ENCODE peak calls at places on chromosomes 3 and 15, in six cellular contexts. F is tibial artery, B is upper lobe of right lung, W is mucosa of descending colon, Z is IMR-90, N is right atrium auricular region. U is an unnamed sample.

GRCh38 chr3:16377847-16378302 is 112.9 kb downstream of the OXNAD1 start:
- DNase-seq in F (no peak), B (no peak), W (no peak), Z (no peak), N (no peak), U (no peak)

GRCh38 chr3:179069762-179070390 is 1.7 kb downstream of the ZMAT3 start:
- DNase-seq in F (no peak), B (no peak), W (no peak), Z (peak; percentile 58), N (no peak), U (no peak)

GRCh38 chr3:57109437-57110199 is 49.2 kb downstream of the SPATA12 start:
- DNase-seq in F (no peak), B (no peak), W (no peak), Z (no peak), N (no peak), U (no peak)

GRCh38 chr15:88701561-88702095 is 62.8 kb downstream of the ISG20 start:
- DNase-seq in F (peak; percentile 23), B (no peak), W (no peak), Z (no peak), N (no peak), U (no peak)

GRCh38 chr3:127915115-127915936 is at the start of gene KBTBD12:
- DNase-seq in F (peak; percentile 88), B (peak; percentile 82), W (peak; percentile 60), Z (no peak), N (no peak), U (no peak)

GRCh38 chr3:67381667-67382272 is 272.6 kb downstream of the SUCLG2 start:
- DNase-seq in F (no peak), B (no peak), W (no peak), Z (peak; percentile 27), N (no peak), U (no peak)

GRCh38 chr3:150247456-150247855 is 160.6 kb upstream of the TSC22D2 start:
- DNase-seq in F (no peak), B (no peak), W (no peak), Z (no peak), N (no peak), U (no peak)

GRCh38 chr15:63491116-63491817 is 13.1 kb upstream of the USP3 start:
- DNase-seq in F (no peak), B (no peak), W (no peak), Z (no peak), N (no peak), U (no peak)

GRCh38 chr3:178849220-178849910 is 222.2 kb downstream of the ZMAT3 start:
- DNase-seq in F (no peak), B (no peak), W (no peak), Z (no peak), N (no peak), U (no peak)

GRCh38 chr15:86595741-86596140 is 516.1 kb downstream of the AGBL1 start:
- DNase-seq in F (no peak), B (no peak), W (no peak), Z (no peak), N (no peak), U (no peak)

GRCh38 chr3:47283596-47284364 is 1.0 kb downstream of the KLHL18 start:
- DNase-seq in F (no peak), B (no peak), W (peak; percentile 36), Z (no peak), N (no peak), U (no peak)

GRCh38 chr3:16254933-16255725 is 9.6 kb downstream of the DPH3 start:
- DNase-seq in F (no peak), B (no peak), W (no peak), Z (no peak), N (no peak), U (no peak)

GRCh38 chr15:65028921-65029735 is at the start of gene MTFMT:
- DNase-seq in F (peak; percentile 94), B (peak; percentile 97), W (peak; percentile 97), Z (peak; percentile 68), N (peak; percentile 89), U (no peak)

GRCh38 chr15:71294636-71295241 is 179.5 kb downstream of the THSD4 start:
- DNase-seq in F (no peak), B (no peak), W (peak; percentile 82), Z (peak; percentile 91), N (no peak), U (peak; percentile 83)

GRCh38 chr3:46729038-46729437 is 11.4 kb upstream of the PRSS50 start:
- DNase-seq in F (no peak), B (no peak), W (no peak), Z (no peak), N (no peak), U (no peak)

GRCh38 chr3:146550743-146551510 is 6.5 kb upstream of the PLSCR1 start:
- DNase-seq in F (no peak), B (no peak), W (no peak), Z (peak; percentile 96), N (no peak), U (peak; percentile 63)

DNA sequence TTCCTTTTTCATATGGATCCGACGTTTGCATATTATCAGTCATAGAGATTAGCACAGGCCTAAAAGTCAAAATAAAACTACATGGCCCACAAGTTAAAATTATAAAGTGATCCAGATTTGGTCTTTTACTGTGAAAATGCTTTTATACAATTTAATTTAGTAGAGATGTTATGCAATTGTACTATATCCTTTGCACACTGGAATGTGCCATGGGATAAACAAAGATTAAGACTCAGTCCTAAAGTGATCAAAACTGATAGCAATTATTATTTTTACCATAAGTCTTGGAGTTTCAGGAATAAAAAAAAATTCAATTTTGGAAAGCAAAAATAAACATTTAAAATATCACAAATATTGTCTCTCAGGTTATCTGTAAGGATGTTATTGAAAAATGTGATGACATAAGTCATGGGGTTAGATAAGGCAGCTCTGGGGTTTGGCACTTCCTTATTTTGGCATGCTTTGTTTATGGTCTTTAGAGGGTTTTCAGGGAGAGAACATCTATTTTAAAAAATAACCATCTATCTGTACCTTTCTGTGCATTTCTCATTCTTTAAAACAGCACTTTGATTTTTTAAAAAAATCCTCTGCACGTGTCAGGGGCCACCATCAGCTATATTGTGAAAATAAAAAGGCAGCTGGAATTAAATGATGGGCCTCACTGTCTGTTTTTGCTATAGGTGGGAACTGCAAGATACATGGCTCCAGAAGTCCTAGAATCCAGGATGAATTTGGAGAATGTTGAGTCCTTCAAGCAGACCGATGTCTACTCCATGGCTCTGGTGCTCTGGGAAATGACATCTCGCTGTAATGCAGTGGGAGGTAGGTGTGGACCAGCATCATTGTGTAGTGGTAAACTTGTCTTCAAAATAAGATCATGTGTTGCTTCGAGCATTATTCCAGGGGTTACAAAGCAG is 67.3 kb downstream of the TGFBR2 start:
- DNase-seq in F (no peak), B (no peak), W (no peak), Z (no peak), N (no peak), U (no peak)
- TF ChIP-seq CTCF in F (no peak), B (no peak), W (no peak), Z (no peak), N (no peak), U (no peak)

DNA sequence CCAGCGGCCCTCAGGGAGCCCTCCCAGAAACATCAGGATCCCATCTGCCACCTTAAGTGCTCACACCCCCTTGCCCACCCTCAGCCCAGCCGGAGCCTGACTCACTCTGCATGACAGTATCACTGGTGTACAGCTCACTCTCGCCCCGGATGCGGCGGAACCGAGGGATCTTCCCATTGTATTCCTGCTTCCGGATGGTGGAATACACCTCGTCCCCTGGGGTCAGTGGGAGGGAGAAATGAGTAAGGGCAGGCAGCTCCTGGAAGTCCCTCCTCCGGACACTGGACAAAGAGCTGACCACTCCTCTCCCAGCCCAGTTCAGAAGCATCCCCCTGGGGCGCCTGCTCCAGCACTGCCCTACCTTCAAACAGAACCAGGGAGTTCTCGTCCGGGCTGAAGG is 16.5 kb downstream of the SEMA7A start:
- DNase-seq in F (no peak), B (no peak), W (no peak), Z (peak; percentile 83), N (no peak), U (no peak)
- H3K4me3 ChIP-seq in F (no peak overlapping the region), B (no peak overlapping the region), W (no peak overlapping the region), Z (no peak overlapping the region), N (no peak overlapping the region), U (no peak overlapping the region)

GRCh38 chr3:69160525-69160924 is 38.1 kb upstream of the LMOD3 start:
- DNase-seq in F (no peak), B (no peak), W (no peak), Z (no peak), N (no peak), U (no peak)

GRCh38 chr3:69160107-69160506 is 37.7 kb upstream of the LMOD3 start:
- DNase-seq in F (no peak), B (no peak), W (no peak), Z (no peak), N (no peak), U (no peak)

GRCh38 chr3:69164296-69164695 is 41.9 kb upstream of the LMOD3 start:
- DNase-seq in F (no peak), B (no peak), W (no peak), Z (no peak), N (no peak), U (no peak)

GRCh38 chr3:69162205-69162980 is 40.0 kb upstream of the LMOD3 start:
- DNase-seq in F (no peak), B (no peak), W (no peak), Z (no peak), N (no peak), U (no peak)

DNA sequence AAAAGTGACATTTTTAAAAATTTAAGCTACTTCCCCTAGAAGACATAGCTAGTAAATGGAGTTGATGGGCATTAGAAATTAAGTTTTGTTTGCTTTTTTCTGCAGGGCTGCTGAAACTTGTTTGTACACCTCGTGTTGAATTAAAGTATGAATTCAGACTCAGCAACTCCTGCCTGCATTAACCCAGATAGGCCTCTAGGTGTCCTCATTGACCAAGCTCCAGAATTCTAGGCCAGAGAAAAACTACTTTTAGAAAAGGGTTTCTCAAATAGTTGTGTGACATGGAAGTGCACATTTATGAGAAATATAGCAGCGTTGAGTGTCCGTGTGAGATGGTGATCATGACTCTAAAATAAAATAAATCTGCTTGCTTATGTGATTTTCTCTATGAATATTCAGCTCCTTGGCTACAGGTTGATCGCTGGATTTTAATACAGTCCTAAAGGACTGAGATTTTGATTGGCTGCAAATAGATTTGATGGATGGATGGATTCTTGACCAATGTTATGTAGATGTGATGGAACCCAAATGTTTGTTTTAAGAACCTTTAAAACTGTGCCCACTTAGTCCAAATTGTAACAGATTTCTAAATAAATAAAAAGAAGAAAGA is 39.3 kb upstream of the LMOD3 start:
- DNase-seq in F (no peak), B (no peak), W (no peak), Z (peak; percentile 53), N (no peak), U (no peak)
- TF ChIP-seq CTCF in F (peak; percentile 87), B (peak; percentile 96), W (peak; percentile 88), Z (peak; percentile 94), N (peak; percentile 95), U (peak; percentile 88)

DNA sequence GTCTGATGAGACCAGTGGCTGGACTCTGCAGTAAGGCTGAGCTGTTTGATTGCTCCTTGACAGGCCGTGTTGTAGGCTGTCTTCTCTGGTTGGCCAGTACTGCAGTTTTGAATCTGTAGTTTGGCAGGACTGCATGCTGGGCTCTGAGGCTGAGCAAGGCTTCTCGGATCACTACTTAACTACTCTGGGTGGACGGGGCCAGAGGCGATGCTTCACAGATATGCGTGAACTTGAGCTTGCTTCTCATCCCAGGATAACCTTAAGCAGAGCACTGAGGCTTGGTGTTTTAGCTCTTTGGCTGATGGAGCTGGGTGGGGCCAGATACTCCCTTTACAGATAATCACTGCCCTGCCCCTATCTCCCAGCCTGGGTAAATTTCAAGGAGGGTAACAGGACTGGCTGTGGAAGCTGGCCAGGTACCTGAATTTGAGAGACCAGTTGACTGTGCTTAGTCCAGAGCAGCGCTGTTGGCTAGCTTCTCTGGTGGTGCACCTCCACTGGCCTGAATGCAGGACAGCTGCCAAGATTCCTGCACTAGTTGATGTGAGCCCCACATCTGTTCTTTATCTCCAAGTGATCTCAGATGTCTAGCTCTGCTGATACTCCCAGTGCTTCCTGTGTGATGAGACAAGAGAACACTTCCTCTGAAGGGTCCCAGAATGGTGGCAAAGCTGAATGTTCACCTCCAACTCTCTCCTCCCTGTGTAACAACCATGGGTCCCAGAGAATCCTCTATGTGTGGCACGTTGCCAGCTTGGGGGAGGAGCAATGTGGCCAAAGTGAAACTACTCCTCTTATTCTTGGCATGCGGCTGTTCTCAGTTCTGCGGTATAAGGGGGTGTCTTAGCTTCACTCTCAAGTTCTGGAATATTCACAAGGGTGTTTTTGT is 37.9 kb downstream of the RPL39L start:
- DNase-seq in F (peak; percentile 89), B (peak; percentile 72), W (peak; percentile 61), Z (peak; percentile 71), N (peak; percentile 81), U (peak; percentile 16)
- H3K4me3 ChIP-seq in F (peak overlapping the region; percentile 39), B (peak overlapping the region; percentile 50), W (no peak overlapping the region), Z (peak overlapping the region; percentile 41), N (peak overlapping the region; percentile 27), U (no peak overlapping the region)